ENCODE peak calls at places on chromosomes 6 and 20, in five cellular contexts. L, B, C, N and S are unnamed samples.

GRCh38 chr20:20076297-20077065 is 24.1 kb downstream of the CFAP61 start:
- DNase-seq in L (no peak), B (no peak), C (no peak), N (no peak), S (no peak)

GRCh38 chr20:56358070-56358469 is 704 bp upstream of the FAM210B start:
- DNase-seq in L (no peak), B (no peak), C (no peak), N (no peak), S (no peak)

GRCh38 chr6:106745824-106746610 is 116.6 kb downstream of the QRSL1 start:
- DNase-seq in L (no peak), B (no peak), C (no peak), N (no peak), S (no peak)

GRCh38 chr6:144895313-144895712 is 610.2 kb downstream of the UTRN start:
- DNase-seq in L (no peak), B (no peak), C (no peak), N (no peak), S (no peak)

GRCh38 chr20:41131594-41132387 is 5.6 kb upstream of the PLCG1 start:
- DNase-seq in L (no peak), B (no peak), C (peak), N (no peak), S (no peak)

GRCh38 chr6:34084591-34085280 is 61.2 kb downstream of the GRM4 start:
- DNase-seq in L (no peak), B (no peak), C (no peak), N (no peak), S (no peak)

GRCh38 chr6:135972586-135972985 is 121.1 kb downstream of the PDE7B start:
- DNase-seq in L (no peak), B (no peak), C (no peak), N (no peak), S (no peak)

GRCh38 chr6:90677440-90677839 is 90.6 kb upstream of the MAP3K7 start:
- DNase-seq in L (no peak), B (no peak), C (no peak), N (no peak), S (no peak)

GRCh38 chr6:5994234-5994998 is 12.3 kb downstream of the NRN1 start:
- DNase-seq in L (no peak), B (no peak), C (no peak), N (no peak), S (no peak)

GRCh38 chr6:56489559-56489958 is 153.1 kb downstream of the DST start:
- DNase-seq in L (no peak), B (no peak), C (no peak), N (no peak), S (no peak)

GRCh38 chr6:133995296-133995695 is 42.3 kb downstream of the TBPL1 start:
- DNase-seq in L (no peak), B (no peak), C (no peak), N (no peak), S (no peak)

GRCh38 chr6:166855416-166855815 is 100.9 kb downstream of the RNASET2 start:
- DNase-seq in L (no peak), B (no peak), C (no peak), N (no peak), S (no peak)

GRCh38 chr6:35024601-35025054 is 116.5 kb downstream of the TCP11 start:
- DNase-seq in L (no peak), B (no peak), C (peak), N (peak), S (no peak)

GRCh38 chr6:134938896-134939295 is 11.0 kb downstream of the ALDH8A1 start:
- DNase-seq in L (no peak), B (no peak), C (no peak), N (no peak), S (no peak)

GRCh38 chr20:35729283-35729807 is 12.7 kb downstream of the RBM39 start:
- DNase-seq in L (no peak), B (no peak), C (no peak), N (no peak), S (no peak)
- TF ChIP-seq POLR2A in L (no peak), B (no peak), C (no peak), N (no peak), S (no peak)

GRCh38 chr6:149235130-149235561 is 82.4 kb upstream of the TAB2 start:
- DNase-seq in L (no peak), B (no peak), C (peak), N (no peak), S (no peak)
- TF ChIP-seq POLR2A in L (no peak), B (no peak), C (no peak), N (no peak), S (no peak)

GRCh38 chr6:137883400-137883888 is 16.4 kb downstream of the TNFAIP3 start:
- DNase-seq in L (no peak), B (no peak), C (no peak), N (no peak), S (no peak)
- TF ChIP-seq POLR2A in L (no peak), B (no peak), C (no peak), N (no peak), S (no peak)

GRCh38 chr20:47669489-47669888 is 115.8 kb downstream of the SULF2 start:
- DNase-seq in L (no peak), B (no peak), C (no peak), N (no peak), S (no peak)
- TF ChIP-seq POLR2A in L (no peak), B (no peak), C (no peak), N (no peak), S (no peak)

DNA sequence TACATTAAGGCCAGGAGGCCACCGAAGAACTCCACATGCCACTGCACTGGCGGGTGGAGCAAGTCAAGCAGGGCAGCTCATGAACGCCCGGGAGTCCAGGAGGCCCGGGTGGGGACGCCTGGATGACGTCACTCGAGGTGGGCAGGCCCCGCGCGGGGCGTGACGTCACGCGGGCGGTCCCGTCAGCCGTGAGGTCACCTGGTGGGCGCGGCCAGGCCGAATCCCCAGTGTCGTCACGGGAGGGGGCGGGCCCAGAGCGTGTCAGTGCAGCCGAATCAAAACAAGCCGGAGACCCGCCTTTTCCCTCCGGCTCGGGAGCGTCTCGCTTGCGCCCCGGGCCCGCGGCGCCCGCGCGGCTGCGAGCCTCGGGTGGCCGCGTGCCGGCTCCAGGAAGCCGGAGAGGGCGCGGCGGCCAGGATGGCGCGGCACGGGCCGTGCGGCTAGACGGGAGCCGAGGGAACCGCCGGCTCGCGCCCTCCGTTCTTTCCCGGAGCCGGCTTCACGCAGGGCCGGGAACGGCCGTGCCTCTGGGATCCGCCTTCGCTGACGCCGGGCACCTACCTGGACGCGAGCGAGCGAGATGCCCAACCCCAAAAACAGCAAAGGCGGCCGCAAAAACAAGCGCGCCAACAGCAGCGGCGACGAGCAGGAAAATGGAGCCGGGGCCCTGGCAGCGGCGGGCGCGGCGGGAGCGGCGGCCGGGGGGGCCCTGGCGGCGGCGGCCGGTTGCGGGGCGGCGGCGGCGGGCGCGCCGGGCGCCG is at the start of gene HECA:
- DNase-seq in L (peak), B (peak), C (peak), N (peak), S (peak)
- TF ChIP-seq POLR2A in L (peak), B (peak), C (peak), N (no peak), S (peak)

DNA sequence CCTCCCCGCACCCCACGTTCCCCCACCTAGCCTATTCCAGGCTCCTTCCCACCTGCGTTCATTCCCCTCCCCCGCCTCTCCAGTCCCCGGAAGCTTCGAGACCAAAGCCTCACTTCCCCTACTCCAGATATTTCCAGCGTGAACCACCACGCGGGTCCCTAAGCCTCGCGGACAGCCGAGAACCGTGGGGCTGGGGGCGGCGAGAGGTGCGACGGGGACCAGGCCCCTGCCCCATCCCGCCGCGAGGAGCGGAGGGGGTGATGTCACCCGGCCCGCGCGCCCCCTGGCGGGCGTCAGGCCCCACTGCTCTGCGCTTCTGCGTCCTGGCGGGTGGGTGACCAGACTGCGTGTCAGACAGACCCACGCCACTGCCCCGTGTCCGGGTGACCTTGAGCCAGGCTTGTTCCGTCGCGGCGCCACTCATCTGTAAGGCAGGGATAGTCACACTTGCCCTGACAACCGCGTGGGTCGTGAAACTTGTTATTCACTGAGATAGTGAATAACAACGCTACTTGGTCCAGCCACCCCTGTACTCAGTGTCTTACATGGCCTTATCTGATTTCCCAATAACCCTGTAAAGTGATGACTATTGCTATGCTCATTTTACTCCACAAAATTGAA is 9.0 kb upstream of the HSP90AB1 start:
- DNase-seq in L (peak), B (peak), C (peak), N (peak), S (peak)
- TF ChIP-seq POLR2A in L (peak), B (no peak), C (peak), N (no peak), S (peak)